ENCODE peak calls at places on chromosomes 2 and 18, in seven cellular contexts. G, Z, M, I, E, A and O are unnamed samples.

GRCh38 chr2:15819576-15820282 is 120.6 kb upstream of the MYCN start:
- DNase-seq in G (no peak), Z (no peak), M (no peak), I (no peak), E (no peak), A (no peak), O (no peak)

GRCh38 chr2:230664128-230664527 is 48.5 kb upstream of the CAB39 start:
- DNase-seq in G (no peak), Z (no peak), M (no peak), I (no peak), E (no peak), A (no peak), O (no peak)

GRCh38 chr2:150214626-150215025 is 272.8 kb downstream of the RND3 start:
- DNase-seq in G (no peak), Z (peak; percentile 72), M (no peak), I (no peak), E (no peak), A (no peak), O (no peak)

GRCh38 chr2:85770369-85770768 is 16.6 kb downstream of the ATOH8 start:
- DNase-seq in G (no peak), Z (no peak), M (no peak), I (no peak), E (no peak), A (no peak), O (no peak)

GRCh38 chr2:25698752-25699151 is 25.4 kb upstream of the DTNB start:
- DNase-seq in G (no peak), Z (no peak), M (no peak), I (no peak), E (no peak), A (no peak), O (no peak)

GRCh38 chr2:66495788-66496640 is 61.1 kb downstream of the MEIS1 start:
- DNase-seq in G (no peak), Z (peak; percentile 74), M (peak; percentile 79), I (peak; percentile 78), E (peak; percentile 79), A (no peak), O (no peak)

GRCh38 chr2:68974946-68975665 is 670 bp downstream of the GKN1 start:
- DNase-seq in G (no peak), Z (no peak), M (no peak), I (no peak), E (no peak), A (no peak), O (no peak)

GRCh38 chr2:187297806-187298205 is 150.2 kb downstream of the CALCRL start:
- DNase-seq in G (no peak), Z (no peak), M (no peak), I (no peak), E (no peak), A (no peak), O (no peak)

GRCh38 chr2:156064540-156064939 is 268.0 kb downstream of the NR4A2 start:
- DNase-seq in G (no peak), Z (no peak), M (no peak), I (no peak), E (no peak), A (no peak), O (no peak)

GRCh38 chr2:236417150-236417549 is 152.5 kb upstream of the ACKR3 start:
- DNase-seq in G (no peak), Z (no peak), M (no peak), I (no peak), E (no peak), A (no peak), O (no peak)

GRCh38 chr18:35695803-35696202 is 114.3 kb downstream of the GALNT1 start:
- DNase-seq in G (no peak), Z (no peak), M (no peak), I (no peak), E (no peak), A (no peak), O (no peak)

GRCh38 chr2:12453731-12454130 is 263.0 kb upstream of the TRIB2 start:
- DNase-seq in G (no peak), Z (no peak), M (no peak), I (no peak), E (no peak), A (no peak), O (no peak)

GRCh38 chr2:12455626-12456025 is 261.1 kb upstream of the TRIB2 start:
- DNase-seq in G (no peak), Z (no peak), M (no peak), I (no peak), E (no peak), A (no peak), O (no peak)

GRCh38 chr2:12463189-12463588 is 253.5 kb upstream of the TRIB2 start:
- DNase-seq in G (no peak), Z (no peak), M (no peak), I (no peak), E (no peak), A (no peak), O (no peak)

GRCh38 chr2:12456293-12457151 is 260.2 kb upstream of the TRIB2 start:
- DNase-seq in G (no peak), Z (peak; percentile 48), M (peak; percentile 97), I (peak; percentile 96), E (peak; percentile 97), A (peak; percentile 3), O (peak; percentile 83)

DNA sequence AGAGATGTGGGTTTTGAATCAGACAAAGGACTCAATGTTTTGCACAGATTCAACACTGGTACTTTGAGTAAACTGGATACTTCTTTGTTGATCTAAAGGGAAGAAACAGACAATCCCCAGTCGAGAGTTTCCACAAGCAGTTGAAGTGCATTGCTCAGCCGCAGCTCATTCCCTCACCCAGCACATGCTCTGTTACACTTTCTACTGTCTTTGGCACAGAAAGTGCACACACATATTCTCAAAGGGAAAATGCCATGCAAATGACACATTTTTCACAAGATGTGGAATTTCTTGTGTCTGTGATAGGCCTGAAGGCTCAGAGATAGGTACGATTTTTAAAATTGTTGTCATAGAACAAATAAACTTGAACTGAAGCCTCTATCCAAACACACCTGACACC is 258.9 kb upstream of the TRIB2 start:
- DNase-seq in G (no peak), Z (no peak), M (no peak), I (no peak), E (no peak), A (no peak), O (no peak)
- H3K4me1 ChIP-seq in G (peaks cover 2% of the 10 kb centered on the region), Z (peaks cover 4% of the 10 kb centered on the region), M (peaks cover 6% of the 10 kb centered on the region), I (peaks cover 17% of the 10 kb centered on the region), E (peaks cover 23% of the 10 kb centered on the region), A (no peaks in the 10 kb centered on the region), O (no peaks in the 10 kb centered on the region)

DNA sequence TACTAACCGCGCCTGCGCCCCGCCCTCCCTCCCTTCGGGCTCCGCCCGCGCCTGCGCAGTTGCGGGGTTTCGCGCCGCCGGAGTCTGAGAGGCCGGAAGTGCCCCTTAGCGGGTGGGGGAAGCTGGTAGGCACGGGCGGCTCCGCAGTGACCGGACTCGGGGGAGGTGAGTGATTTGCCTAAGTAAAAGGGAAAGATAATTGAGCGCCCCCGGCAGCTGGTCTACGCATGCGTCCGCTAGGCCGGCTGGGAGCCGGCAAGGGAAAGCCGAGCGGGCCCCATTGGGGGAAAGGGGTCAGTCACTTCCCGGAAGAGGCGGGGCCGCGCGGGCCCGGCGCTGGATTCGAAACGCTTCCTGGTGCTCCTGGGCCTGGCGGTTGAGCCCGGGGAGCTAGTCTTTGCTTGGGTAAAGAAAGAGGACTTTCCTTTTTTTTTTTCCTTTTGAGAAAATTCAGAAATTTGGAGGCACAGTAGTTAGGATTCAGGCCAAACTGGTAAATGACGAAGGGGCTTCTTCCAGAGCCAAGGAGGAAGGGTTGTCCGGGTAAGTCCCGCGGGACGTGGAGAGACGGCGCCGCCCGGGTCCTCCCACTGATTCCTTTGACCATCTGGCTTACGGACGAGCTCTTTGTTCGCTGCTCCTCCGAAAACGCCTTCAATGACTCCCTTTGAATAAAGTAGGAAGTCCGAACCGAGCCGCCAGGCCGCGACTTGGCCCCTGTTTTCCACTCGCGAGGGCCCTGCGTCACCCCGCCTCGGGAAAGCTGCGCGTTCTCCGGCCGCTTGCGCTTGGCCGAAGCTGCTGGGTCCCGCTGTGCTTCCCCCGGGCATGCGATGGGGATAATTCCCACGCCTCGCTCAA is at the start of the genes GEN1 and SMC6:
- DNase-seq in G (peak; percentile 99), Z (peak; percentile 95), M (peak; percentile 87), I (peak; percentile 91), E (peak; percentile 93), A (peak; percentile 83), O (peak; percentile 75)
- TF ChIP-seq EP300 in G (no peak), Z (no peak), M (no peak), I (no peak), E (no peak), A (no peak), O (peak; percentile 62)

DNA sequence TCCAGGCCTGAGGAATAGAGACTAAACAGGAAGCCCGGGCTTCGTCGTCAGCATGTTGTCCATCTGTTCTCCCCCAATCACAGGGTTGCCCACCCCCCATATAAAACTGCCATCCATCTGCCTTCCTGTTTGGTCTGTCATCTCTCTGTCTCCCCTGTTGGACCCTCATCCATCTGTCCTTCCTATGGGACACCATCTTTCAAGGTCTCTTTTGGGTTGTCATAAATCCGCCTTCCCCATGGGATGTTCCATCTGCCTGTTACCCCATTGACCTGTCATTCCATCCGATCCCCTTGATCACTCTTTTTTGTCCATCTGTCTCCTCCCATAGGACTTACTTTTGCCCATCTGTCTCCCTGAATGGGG is 108.4 kb upstream of the PKDCC start:
- DNase-seq in G (no peak), Z (no peak), M (no peak), I (no peak), E (no peak), A (no peak), O (no peak)
- H3K4me1 ChIP-seq in G (peaks cover 18% of the 10 kb centered on the region), Z (peaks cover 36% of the 10 kb centered on the region), M (peaks cover 34% of the 10 kb centered on the region), I (peaks cover 8% of the 10 kb centered on the region), E (peaks cover 8% of the 10 kb centered on the region), A (peaks cover under 1% of the 10 kb centered on the region), O (peaks cover 78% of the 10 kb centered on the region)

GRCh38 chr2:27705851-27706622 is 42.3 kb downstream of the SLC4A1AP start:
- DNase-seq in G (no peak), Z (peak; percentile 98), M (peak; percentile 79), I (peak; percentile 84), E (peak; percentile 75), A (no peak), O (peak; percentile 57)

GRCh38 chr2:27708666-27709065 is 45.0 kb downstream of the SLC4A1AP start:
- DNase-seq in G (no peak), Z (no peak), M (no peak), I (no peak), E (no peak), A (no peak), O (no peak)

GRCh38 chr2:27710176-27710575 is 46.5 kb downstream of the SLC4A1AP start:
- DNase-seq in G (no peak), Z (no peak), M (no peak), I (no peak), E (no peak), A (no peak), O (no peak)

GRCh38 chr2:27708257-27708654 is 44.6 kb downstream of the SLC4A1AP start:
- DNase-seq in G (no peak), Z (no peak), M (no peak), I (no peak), E (no peak), A (no peak), O (no peak)

DNA sequence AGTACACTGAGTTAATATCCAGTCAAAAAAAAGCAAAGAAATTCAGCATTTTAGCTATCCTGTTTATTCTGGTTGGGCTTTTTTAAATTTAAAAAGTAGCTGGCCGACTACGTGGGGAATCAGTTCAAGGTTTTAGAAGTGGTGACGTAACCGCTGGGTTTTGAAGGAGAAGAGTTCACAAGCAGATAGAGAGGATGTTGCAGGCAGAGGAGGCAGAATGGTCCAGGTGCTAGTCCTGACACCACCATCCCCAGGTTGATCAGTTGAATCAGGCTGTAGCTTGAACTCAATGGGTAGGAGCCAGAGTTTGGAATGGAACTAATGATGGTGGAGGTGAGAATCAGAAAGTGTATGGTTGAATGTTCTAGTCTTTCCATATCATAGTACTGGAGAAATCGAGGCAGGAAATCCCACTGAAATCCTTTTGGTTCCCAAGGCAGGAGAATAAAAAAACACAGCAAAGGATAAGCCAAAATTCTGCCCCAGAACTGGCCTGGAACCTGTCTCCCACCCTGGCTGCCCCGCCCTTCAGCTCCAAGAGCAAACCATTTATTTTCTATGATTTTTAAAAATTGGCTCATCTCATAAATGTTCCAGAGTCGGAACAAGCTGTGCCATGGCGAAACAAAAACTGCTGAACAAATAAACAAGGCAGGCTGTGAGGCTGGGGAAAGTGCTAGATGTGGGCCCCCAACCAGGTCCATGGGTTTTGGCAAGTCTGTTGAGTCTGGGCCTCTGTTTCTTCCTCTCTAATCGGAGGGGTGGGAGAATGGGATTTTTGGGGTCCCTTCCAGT is 44.0 kb downstream of the SLC4A1AP start:
- DNase-seq in G (no peak), Z (no peak), M (peak; percentile 81), I (no peak), E (no peak), A (no peak), O (no peak)
- TF ChIP-seq EP300 in G (no peak), Z (no peak), M (peak; percentile 84), I (peak; percentile 36), E (no peak), A (no peak), O (peak; percentile 79)